ENCODE peak calls at places on chromosomes 12 and 14, in nine cellular contexts. T, K, P, J, S, X, I, H and N are unnamed samples.

GRCh38 chr14:34300330-34300729 is 161.7 kb downstream of the SPTSSA start:
- DNase-seq in K (no peak), T (no peak), J (no peak), P (no peak), H (no peak), X (no peak), I (no peak), S (no peak), N (no peak)

GRCh38 chr14:24274101-24274543 is 2.7 kb upstream of the RABGGTA start:
- DNase-seq in X (peak; percentile 79), T (no peak), S (peak; percentile 21), K (no peak), H (no peak), J (peak; percentile 41), P (no peak), I (peak; percentile 73), N (peak; percentile 82)

GRCh38 chr12:119661882-119662281 is 6.1 kb upstream of the PRKAB1 start:
- DNase-seq in T (no peak), P (no peak), X (no peak), I (no peak), H (no peak), K (no peak), S (no peak), J (no peak), N (no peak)

GRCh38 chr14:24871302-24871701 is 178.6 kb downstream of the STXBP6 start:
- DNase-seq in X (no peak), S (no peak), H (no peak), J (no peak), I (no peak), T (no peak), K (no peak), P (no peak), N (no peak)

GRCh38 chr14:61322799-61323290 is 1.5 kb downstream of the PRKCH start:
- DNase-seq in H (no peak), T (no peak), I (no peak), X (no peak), S (peak; percentile 15), P (no peak), K (no peak), J (no peak), N (no peak)

GRCh38 chr12:15629108-15629507 is 160.1 kb downstream of the EPS8 start:
- DNase-seq in H (peak; percentile 22), I (no peak), P (no peak), T (peak; percentile 36), X (peak; percentile 8), K (peak; percentile 99), S (peak; percentile 38), J (no peak), N (no peak)

GRCh38 chr14:68291820-68292219 is 472.2 kb downstream of the RAD51B start:
- DNase-seq in T (no peak), I (no peak), X (no peak), J (no peak), S (peak; percentile 82), H (no peak), K (no peak), P (no peak), N (no peak)

GRCh38 chr12:13764748-13765147 is 216.7 kb downstream of the GRIN2B start:
- DNase-seq in H (no peak), K (no peak), X (no peak), T (no peak), P (no peak), S (no peak), I (no peak), J (no peak), N (no peak)

GRCh38 chr12:11651785-11652184 is 2.3 kb downstream of the ETV6 start:
- DNase-seq in K (peak; percentile 42), X (no peak), T (no peak), P (no peak), J (no peak), I (no peak), H (no peak), S (no peak), N (no peak)

GRCh38 chr14:99246536-99247083 is 25.4 kb downstream of the BCL11B start:
- DNase-seq in K (no peak), X (no peak), J (peak; percentile 38), H (no peak), P (no peak), T (no peak), I (no peak), S (peak; percentile 73), N (no peak)

GRCh38 chr14:98692832-98693231 is 579.2 kb downstream of the BCL11B start:
- DNase-seq in X (no peak), J (no peak), P (no peak), S (no peak), I (no peak), K (no peak), H (no peak), T (no peak), N (no peak)

GRCh38 chr12:47034661-47035060 is 44.8 kb upstream of the PCED1B start:
- DNase-seq in J (no peak), I (no peak), P (no peak), K (peak; percentile 60), X (no peak), T (no peak), S (no peak), H (no peak), N (no peak)

GRCh38 chr14:105021656-105022275 is 883 bp upstream of the CDCA4 start:
- DNase-seq in H (peak; percentile 37), T (no peak), J (peak; percentile 51), X (no peak), I (no peak), P (no peak), S (peak; percentile 75), K (no peak), N (no peak)

GRCh38 chr12:43306066-43306465 is 245.9 kb downstream of the ADAMTS20 start:
- DNase-seq in J (no peak), K (peak; percentile 95), P (no peak), X (no peak), H (peak; percentile 45), S (no peak), T (no peak), I (no peak), N (no peak)

GRCh38 chr14:106610691-106611090 is 1084.3 kb downstream of the TMEM121 start:
- DNase-seq in K (no peak), S (no peak), P (no peak), I (no peak), J (no peak), H (no peak), T (no peak), X (no peak), N (no peak)

GRCh38 chr14:106606936-106607335 is 1080.6 kb downstream of the TMEM121 start:
- DNase-seq in P (no peak), S (no peak), H (no peak), J (no peak), K (no peak), X (no peak), I (no peak), T (no peak), N (no peak)

GRCh38 chr14:106605548-106606448 is 1079.4 kb downstream of the TMEM121 start:
- DNase-seq in P (peak; percentile 88), H (no peak), T (peak; percentile 18), I (peak; percentile 80), X (peak; percentile 81), J (peak; percentile 87), K (no peak), S (no peak), N (no peak)
- TF ChIP-seq CTCF in P (no peak), H (no peak), T (no peak), I (peak; percentile 81), X (peak; percentile 73), J (no peak), K (no peak), S (no peak), N (peak; percentile 60)

GRCh38 chr12:122064034-122064777 is 14.3 kb upstream of the MLXIP start:
- DNase-seq in X (peak; percentile 69), T (peak; percentile 90), K (peak; percentile 92), P (no peak), H (peak; percentile 88), J (peak; percentile 77), S (peak; percentile 97), I (peak; percentile 49), N (no peak)
- TF ChIP-seq CTCF in X (no peak), T (peak; percentile 48), K (peak; percentile 54), P (peak; percentile 19), H (peak; percentile 40), J (peak; percentile 30), S (peak; percentile 74), I (peak; percentile 34), N (no peak)

GRCh38 chr12:53701518-53702264 is 25.6 kb downstream of the CALCOCO1 start:
- DNase-seq in S (peak; percentile 82), T (peak; percentile 80), J (peak; percentile 76), H (peak; percentile 84), X (peak; percentile 80), I (peak; percentile 59), K (peak; percentile 69), P (peak; percentile 92), N (peak; percentile 56)
- TF ChIP-seq CTCF in S (peak; percentile 99), T (peak; percentile 92), J (peak; percentile 90), H (peak; percentile 91), X (peak; percentile 93), I (peak; percentile 93), K (peak; percentile 95), P (peak; percentile 89), N (peak; percentile 93)

DNA sequence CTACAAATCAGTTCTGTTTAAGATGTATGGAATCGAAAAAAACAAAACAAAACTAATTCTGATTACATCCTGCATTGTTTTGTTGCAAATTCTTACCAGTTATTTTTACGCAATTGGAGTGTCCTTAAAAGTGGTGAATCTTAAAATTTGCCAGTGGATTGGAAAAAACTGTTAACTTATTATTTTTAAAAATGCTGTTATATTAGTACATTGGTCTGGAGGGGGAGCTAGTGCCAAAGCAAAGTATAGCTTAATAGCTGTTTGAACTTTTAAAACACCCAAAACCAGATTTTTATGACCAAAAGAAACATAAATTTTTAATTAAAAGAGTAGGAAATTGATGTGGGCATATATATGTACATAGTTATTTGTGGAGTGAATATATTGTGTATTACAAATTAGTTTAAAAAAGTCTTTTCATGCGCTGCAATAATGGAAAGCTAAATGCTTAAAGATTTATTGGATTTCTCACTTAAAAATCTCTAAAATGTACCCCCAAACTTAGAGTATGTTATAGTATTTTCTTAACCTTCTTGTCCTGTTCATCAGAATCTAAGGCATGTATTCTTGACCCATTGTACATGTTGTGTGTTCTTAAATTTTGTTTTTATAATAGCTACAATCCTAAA is 2.5 kb downstream of the FUT8 start:
- DNase-seq in P (no peak), T (no peak), J (no peak), H (no peak), S (peak; percentile 29), X (peak; percentile 37), K (peak; percentile 59), I (no peak), N (no peak)
- TF ChIP-seq CTCF in P (peak; percentile 31), T (peak; percentile 52), J (peak; percentile 41), H (peak; percentile 29), S (no peak), X (peak; percentile 27), K (peak; percentile 56), I (peak; percentile 45), N (peak; percentile 23)

DNA sequence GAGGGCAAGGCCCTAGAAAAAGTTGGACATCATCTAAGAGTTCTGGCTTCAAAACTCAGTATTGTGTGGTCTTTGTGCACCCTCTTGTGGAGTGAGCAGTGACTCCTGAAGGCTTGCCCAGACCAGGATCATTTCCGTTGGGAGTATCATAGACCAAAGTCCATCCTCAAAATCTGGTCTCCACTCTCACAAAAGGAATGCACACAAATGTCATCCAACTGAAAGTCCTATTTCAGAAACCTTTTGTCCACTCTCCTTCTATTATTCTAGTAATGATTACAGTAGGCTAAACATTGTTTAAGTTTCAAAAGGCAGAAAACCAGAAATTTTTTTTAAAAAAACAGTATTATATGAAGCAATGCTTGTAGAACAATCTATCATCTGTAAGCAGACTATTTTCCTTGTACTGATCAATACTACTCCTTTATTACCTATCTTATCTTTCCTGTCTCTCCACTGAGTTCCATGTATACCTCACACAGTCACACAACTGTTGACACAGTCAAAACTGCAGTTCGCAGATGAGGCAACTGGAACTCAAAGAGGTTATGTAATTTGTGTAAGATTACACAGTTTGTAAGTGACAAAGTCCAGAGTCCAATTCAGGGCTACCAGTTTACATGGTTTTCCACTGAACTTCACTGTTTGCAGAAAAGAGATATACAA is 41.4 kb downstream of the COX16 start:
- DNase-seq in J (no peak), H (no peak), X (peak; percentile 24), P (no peak), S (peak; percentile 82), T (no peak), I (no peak), K (peak; percentile 54), N (no peak)
- TF ChIP-seq CTCF in J (peak; percentile 65), H (peak; percentile 45), X (no peak), P (no peak), S (peak; percentile 87), T (peak; percentile 57), I (peak; percentile 36), K (peak; percentile 59), N (no peak)